ENCODE peak calls at places on chromosomes 13 and 19, in four cellular contexts. Z is GM12878, F is K562, C is A549. A is an unnamed sample.

GRCh38 chr19:40398417-40399056 is 8.6 kb upstream of the HIPK4 start:
- DNase-seq in F (peak), C (no peak), Z (no peak), A (no peak)

GRCh38 chr13:30565658-30566057 is 52.1 kb upstream of the USPL1 start:
- DNase-seq in F (no peak), C (no peak), Z (no peak), A (no peak)

GRCh38 chr13:102020611-102021216 is 381.1 kb downstream of the FGF14 start:
- DNase-seq in C (no peak), F (no peak), Z (no peak), A (no peak)

GRCh38 chr19:14516048-14516534 is 2.1 kb downstream of the DNAJB1 start:
- DNase-seq in Z (no peak), F (no peak), C (no peak), A (no peak)

GRCh38 chr13:113815151-113816058 is 48.5 kb downstream of the GAS6 start:
- DNase-seq in C (no peak), Z (peak), F (peak), A (peak)

GRCh38 chr19:13069415-13070369 is 33.0 kb downstream of the LYL1 start:
- DNase-seq in C (no peak), F (peak), Z (no peak), A (no peak)

GRCh38 chr13:98954313-98954712 is 23.6 kb downstream of the DOCK9 start:
- DNase-seq in F (no peak), Z (no peak), C (no peak), A (no peak)

GRCh38 chr19:11479470-11480080 is 1.3 kb downstream of the ELAVL3 start:
- DNase-seq in F (peak), Z (no peak), C (no peak), A (no peak)

GRCh38 chr19:55546822-55547614 is 1.7 kb upstream of the SBK3 start:
- DNase-seq in Z (no peak), F (peak), C (no peak), A (no peak)

GRCh38 chr19:51318687-51319675 is 7.5 kb downstream of the IGLON5 start:
- DNase-seq in C (no peak), Z (no peak), F (no peak), A (peak)

GRCh38 chr19:51687791-51688664 is 5.1 kb upstream of the SPACA6 start:
- DNase-seq in Z (no peak), F (peak), C (peak), A (no peak)

GRCh38 chr13:98963917-98964316 is 13.9 kb downstream of the DOCK9 start:
- DNase-seq in Z (no peak), C (no peak), F (no peak), A (no peak)

GRCh38 chr13:85040176-85040660 is 759.0 kb downstream of the SLITRK6 start:
- DNase-seq in Z (no peak), C (no peak), F (no peak), A (no peak)

GRCh38 chr13:44692173-44692713 is 116.1 kb upstream of the TSC22D1 start:
- DNase-seq in C (no peak), Z (no peak), F (peak), A (peak)

GRCh38 chr19:8592231-8593009 is 15.2 kb upstream of the MYO1F start:
- DNase-seq in Z (no peak), F (peak), C (peak), A (peak)

GRCh38 chr13:35789335-35790166 is 313.1 kb upstream of the MAB21L1 start:
- DNase-seq in C (peak), F (peak), Z (no peak), A (peak)

GRCh38 chr19:5679289-5680082 is 830 bp downstream of the MICOS13 start:
- DNase-seq in Z (no peak), F (no peak), C (no peak), A (peak)

GRCh38 chr13:51682691-51683090 is 98.4 kb downstream of the WDFY2 start:
- DNase-seq in C (no peak), Z (no peak), F (no peak), A (no peak)

GRCh38 chr13:59447846-59448620 is 715.7 kb downstream of the DIAPH3 start:
- DNase-seq in F (no peak), Z (no peak), C (no peak), A (no peak)
- TF ChIP-seq MAX in F (no peak), Z (no peak), C (no peak), A (no peak)

GRCh38 chr19:2050991-2051770 is at the start of gene MKNK2:
- DNase-seq in Z (no peak), C (peak), F (peak), A (peak)

GRCh38 chr19:2053601-2054389 is 2.8 kb upstream of the MKNK2 start:
- DNase-seq in C (no peak), Z (no peak), F (no peak), A (no peak)

GRCh38 chr19:2049741-2050348 is 1.2 kb downstream of the MKNK2 start:
- DNase-seq in C (no peak), F (peak), Z (no peak), A (peak)

GRCh38 chr19:2050349-2050990 is 574 bp downstream of the MKNK2 start:
- DNase-seq in Z (no peak), C (no peak), F (no peak), A (no peak)

GRCh38 chr19:2051771-2052704 is 994 bp upstream of the MKNK2 start:
- DNase-seq in Z (peak), F (no peak), C (no peak), A (no peak)
- TF ChIP-seq POLR2A in Z (peak), F (no peak), C (no peak), A (no peak)

DNA sequence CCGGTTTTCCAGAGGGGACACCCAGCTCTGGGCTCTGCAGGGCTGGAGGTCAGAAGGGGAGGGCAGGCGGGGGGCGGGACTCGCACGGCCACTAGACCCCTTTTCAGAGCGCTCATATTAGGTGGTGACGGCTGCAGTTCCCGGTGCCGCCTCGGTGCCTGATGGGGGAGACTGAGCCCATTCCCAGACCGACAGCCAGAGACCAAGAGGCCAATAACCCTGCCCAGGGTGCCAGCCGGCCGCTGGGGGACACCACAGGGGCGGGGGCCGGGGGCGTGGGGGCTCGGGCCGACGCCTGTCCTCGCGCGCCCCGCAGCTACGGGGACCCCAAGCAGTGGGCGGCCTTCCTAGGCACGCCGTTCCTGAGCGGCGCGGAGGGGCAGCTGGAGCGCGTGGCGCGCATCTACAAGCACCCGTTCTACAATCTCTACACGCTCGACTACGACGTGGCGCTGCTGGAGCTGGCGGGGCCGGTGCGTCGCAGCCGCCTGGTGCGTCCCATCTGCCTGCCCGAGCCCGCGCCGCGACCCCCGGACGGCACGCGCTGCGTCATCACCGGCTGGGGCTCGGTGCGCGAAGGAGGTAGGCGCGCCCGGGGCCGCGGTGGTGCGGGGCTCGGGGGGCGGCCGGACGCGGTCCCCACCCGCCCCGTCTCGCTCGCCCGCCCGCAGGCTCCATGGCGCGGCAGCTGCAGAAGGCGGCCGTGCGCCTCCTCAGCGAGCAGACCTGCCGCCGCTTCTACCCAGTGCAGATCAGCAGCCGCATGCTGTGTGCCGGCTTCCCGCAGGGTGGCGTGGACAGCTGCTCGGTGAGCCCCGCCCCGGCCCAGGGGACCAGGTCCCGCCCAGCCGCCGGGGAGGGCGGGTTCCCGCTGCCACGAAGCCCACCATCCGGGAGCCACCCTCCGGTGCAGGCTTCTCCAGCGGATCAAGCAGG is 2.4 kb downstream of the TIMM13 start:
- DNase-seq in Z (no peak), C (no peak), F (no peak), A (peak)
- H3K4me3 ChIP-seq in Z (no peak), C (no peak), F (no peak), A (peak)

GRCh38 chr19:21835429-21835809 is 563 bp downstream of the ZNF43 start:
- DNase-seq in C (no peak), F (no peak), Z (no peak), A (no peak)
- TF ChIP-seq MAX in C (no peak), F (no peak), Z (no peak), A (no peak)

GRCh38 chr19:54190942-54191670 is at the start of gene TSEN34:
- DNase-seq in Z (no peak), C (no peak), F (peak), A (peak)

GRCh38 chr19:54188224-54188871 is 1.0 kb downstream of the MBOAT7 start:
- DNase-seq in Z (no peak), F (peak), C (no peak), A (peak)

GRCh38 chr19:54190503-54190941 is 586 bp upstream of the TSEN34 start:
- DNase-seq in F (peak), Z (peak), C (peak), A (peak)

GRCh38 chr19:54189020-54189667 is at the start of gene MBOAT7:
- DNase-seq in Z (no peak), C (no peak), F (no peak), A (no peak)

GRCh38 chr19:54189668-54190502 is 505 bp upstream of the MBOAT7 start:
- DNase-seq in C (peak), Z (peak), F (peak), A (peak)
- TF ChIP-seq POLR2A in C (peak), Z (peak), F (peak), A (peak)

GRCh38 chr19:38402623-38402966 is 298 bp upstream of the FAM98C start:
- DNase-seq in F (no peak), Z (no peak), C (no peak), A (no peak)
- H3K4me3 ChIP-seq in F (peak), Z (peak), C (peak), A (no peak)

DNA sequence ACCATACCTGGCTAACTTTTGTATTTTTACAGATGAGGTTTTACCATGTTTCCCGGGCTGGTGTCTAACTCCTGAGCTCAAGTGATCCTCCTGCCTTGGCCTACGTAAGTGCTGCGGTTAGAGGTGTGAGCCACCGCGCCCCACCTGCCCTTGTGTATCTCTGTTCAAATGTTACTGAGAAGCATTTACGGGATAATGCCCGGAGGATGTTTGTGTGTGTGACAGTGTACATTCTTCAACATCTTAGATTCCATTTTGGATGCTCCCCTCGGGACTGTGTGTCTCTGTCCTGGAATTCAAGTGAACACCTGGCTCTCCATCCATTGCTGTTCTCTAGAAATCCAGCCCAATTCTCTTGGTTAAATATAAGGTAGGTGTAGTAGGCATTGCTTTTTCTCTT is 93.7 kb downstream of the NLRP12 start:
- DNase-seq in Z (no peak), F (no peak), C (no peak), A (no peak)
- TF ChIP-seq MAX in Z (no peak), F (no peak), C (no peak), A (no peak)

A was measured in NB4.